ENCODE peak calls at places on chromosome 9, in five cellular contexts. E is PC-3, J is IMR-90, A is MM.1S, R is HCT116. C is an unnamed sample.
A peak's percentile ranks its signal among the peaks of the same experiment; 100 is the strongest.

GRCh38 chr9:121367651-121368510 is 2.2 kb downstream of the STOM start:
- DNase-seq in E (no peak), J (no peak), A (no peak), R (no peak), C (no peak)

GRCh38 chr9:127763918-127764384 is 14.5 kb downstream of the SH2D3C start:
- DNase-seq in E (no peak), J (no peak), A (no peak), R (no peak), C (peak; percentile 51)

GRCh38 chr9:22654833-22655232 is 208.2 kb downstream of the DMRTA1 start:
- DNase-seq in E (no peak), J (no peak), A (no peak), R (no peak), C (no peak)

GRCh38 chr9:18441245-18441644 is 32.7 kb upstream of the ADAMTSL1 start:
- DNase-seq in E (no peak), J (peak; percentile 63), A (no peak), R (no peak), C (no peak)

GRCh38 chr9:114285166-114285867 is 37.6 kb upstream of the ORM1 start:
- DNase-seq in E (peak; percentile 73), J (peak; percentile 94), A (no peak), R (no peak), C (no peak)

GRCh38 chr9:95363051-95363841 is 45.7 kb upstream of the FANCC start:
- DNase-seq in E (no peak), J (peak; percentile 33), A (no peak), R (no peak), C (no peak)

GRCh38 chr9:127979333-127980055 is 1.3 kb downstream of the EEIG1 start:
- DNase-seq in E (peak; percentile 42), J (peak; percentile 29), A (peak; percentile 79), R (no peak), C (peak; percentile 84)

GRCh38 chr9:125747053-125747764 is at the start of gene PBX3:
- DNase-seq in E (peak; percentile 17), J (no peak), A (peak; percentile 53), R (no peak), C (peak; percentile 73)

GRCh38 chr9:136153381-136154065 is 34.8 kb upstream of the TMEM250 start:
- DNase-seq in E (no peak), J (no peak), A (no peak), R (no peak), C (no peak)

GRCh38 chr9:93184439-93185221 is 691 bp downstream of the WNK2 start:
- DNase-seq in E (peak; percentile 10), J (no peak), A (no peak), R (no peak), C (no peak)

GRCh38 chr9:81430727-81431126 is 258.6 kb downstream of the TLE1 start:
- DNase-seq in E (peak; percentile 61), J (peak; percentile 72), A (no peak), R (no peak), C (no peak)

GRCh38 chr9:134158753-134159392 is 5.5 kb downstream of the RNU6ATAC start:
- DNase-seq in E (no peak), J (no peak), A (no peak), R (no peak), C (no peak)

GRCh38 chr9:127982912-127983311 is 2.1 kb upstream of the EEIG1 start:
- DNase-seq in E (no peak), J (no peak), A (no peak), R (no peak), C (peak; percentile 47)

GRCh38 chr9:125913551-125913950 is 166.4 kb downstream of the PBX3 start:
- DNase-seq in E (no peak), J (no peak), A (no peak), R (no peak), C (no peak)

GRCh38 chr9:976258-976804 is at the start of gene DMRT3:
- DNase-seq in E (no peak), J (no peak), A (peak; percentile 14), R (no peak), C (no peak)

GRCh38 chr9:3181049-3181953 is 337.4 kb upstream of the PUM3 start:
- DNase-seq in E (peak; percentile 48), J (no peak), A (peak; percentile 87), R (no peak), C (peak; percentile 2)

GRCh38 chr9:93464395-93464794 is 11.0 kb upstream of the FAM120AOS start:
- DNase-seq in E (no peak), J (no peak), A (no peak), R (no peak), C (peak; percentile 74)

GRCh38 chr9:133779516-133780403 is 41.6 kb upstream of the SARDH start:
- DNase-seq in E (no peak), J (no peak), A (no peak), R (no peak), C (no peak)

GRCh38 chr9:32395483-32396216 is 11.2 kb downstream of the ACO1 start:
- DNase-seq in E (peak; percentile 56), J (peak; percentile 98), A (no peak), R (no peak), C (no peak)

GRCh38 chr9:113221800-113222481 is 597 bp downstream of the SLC31A1 start:
- DNase-seq in E (peak; percentile 3), J (no peak), A (no peak), R (no peak), C (peak; percentile 14)

GRCh38 chr9:88388886-88389617 is 808 bp downstream of the SPIN1 start:
- DNase-seq in E (peak; percentile 53), J (peak; percentile 76), A (peak; percentile 14), R (peak; percentile 15), C (peak; percentile 53)

GRCh38 chr9:134066546-134066922 is 1.3 kb downstream of the BRD3 start:
- DNase-seq in E (no peak), J (peak; percentile 29), A (no peak), R (no peak), C (peak; percentile 31)

GRCh38 chr9:125493384-125493783 is 213.6 kb downstream of the MAPKAP1 start:
- DNase-seq in E (no peak), J (no peak), A (no peak), R (no peak), C (no peak)

GRCh38 chr9:82436480-82436879 is 447.9 kb downstream of the SPATA31D1 start:
- DNase-seq in E (peak; percentile 62), J (peak; percentile 41), A (no peak), R (no peak), C (no peak)

GRCh38 chr9:125646222-125647100 is 60.5 kb downstream of the MAPKAP1 start:
- DNase-seq in E (no peak), J (no peak), A (peak; percentile 63), R (no peak), C (peak; percentile 48)

GRCh38 chr9:124694394-124695279 is 76.5 kb downstream of the NR6A1 start:
- DNase-seq in E (no peak), J (no peak), A (no peak), R (no peak), C (no peak)

GRCh38 chr9:87703636-87704276 is 22.2 kb upstream of the CTSL start:
- DNase-seq in E (peak; percentile 40), J (no peak), A (no peak), R (no peak), C (no peak)

GRCh38 chr9:111148994-111149759 is 110.9 kb upstream of the LPAR1 start:
- DNase-seq in E (peak; percentile 19), J (no peak), A (no peak), R (peak; percentile 3), C (no peak)

GRCh38 chr9:3740690-3741419 is 215.1 kb upstream of the RFX3 start:
- DNase-seq in E (peak; percentile 79), J (peak; percentile 10), A (no peak), R (no peak), C (no peak)

GRCh38 chr9:98192503-98193335 is at the start of gene CORO2A:
- DNase-seq in E (peak; percentile 67), J (peak; percentile 63), A (peak; percentile 72), R (peak; percentile 33), C (peak; percentile 69)

GRCh38 chr9:133632806-133633680 is 3.1 kb upstream of the DBH start:
- DNase-seq in E (no peak), J (no peak), A (no peak), R (no peak), C (no peak)

GRCh38 chr9:121698627-121699270 is 47.3 kb downstream of the DAB2IP start:
- DNase-seq in E (peak; percentile 12), J (no peak), A (no peak), R (no peak), C (peak; percentile 16)

GRCh38 chr9:21434202-21435014 is 5.8 kb upstream of the IFNA1 start:
- DNase-seq in E (peak; percentile 83), J (peak; percentile 73), A (peak; percentile 55), R (peak; percentile 63), C (peak; percentile 57)

GRCh38 chr9:119793272-119793671 is 424.0 kb upstream of the BRINP1 start:
- DNase-seq in E (no peak), J (no peak), A (no peak), R (no peak), C (no peak)

GRCh38 chr9:126149661-126150060 is 177.0 kb upstream of the MVB12B start:
- DNase-seq in E (no peak), J (no peak), A (no peak), R (no peak), C (no peak)

GRCh38 chr9:33309903-33310302 is 19.6 kb downstream of the NFX1 start:
- DNase-seq in E (no peak), J (peak; percentile 45), A (no peak), R (no peak), C (no peak)

GRCh38 chr9:136100700-136101614 is 5.9 kb upstream of the NACC2 start:
- DNase-seq in E (peak; percentile 23), J (no peak), A (no peak), R (no peak), C (peak; percentile 48)

GRCh38 chr9:70947086-70947485 is 174.3 kb downstream of the TRPM3 start:
- DNase-seq in E (no peak), J (peak; percentile 27), A (no peak), R (no peak), C (no peak)

GRCh38 chr9:122192261-122192875 is 32.7 kb downstream of the MORN5 start:
- DNase-seq in E (no peak), J (no peak), A (peak; percentile 30), R (no peak), C (no peak)

GRCh38 chr9:13209498-13209897 is 70.0 kb downstream of the MPDZ start:
- DNase-seq in E (no peak), J (no peak), A (no peak), R (no peak), C (no peak)
- TF ChIP-seq CTCF in E (no peak), J (no peak), A (no peak), R (no peak), C (no peak)

GRCh38 chr9:75422939-75423522 is 334.7 kb downstream of the OSTF1 start:
- DNase-seq in E (no peak), J (no peak), A (peak; percentile 63), R (no peak), C (no peak)
- H2AFZ ChIP-seq in E (no peak overlapping the region), J (no peak overlapping the region), A (peak overlapping the region; percentile 27), R (no peak overlapping the region), C (no peak overlapping the region)

DNA sequence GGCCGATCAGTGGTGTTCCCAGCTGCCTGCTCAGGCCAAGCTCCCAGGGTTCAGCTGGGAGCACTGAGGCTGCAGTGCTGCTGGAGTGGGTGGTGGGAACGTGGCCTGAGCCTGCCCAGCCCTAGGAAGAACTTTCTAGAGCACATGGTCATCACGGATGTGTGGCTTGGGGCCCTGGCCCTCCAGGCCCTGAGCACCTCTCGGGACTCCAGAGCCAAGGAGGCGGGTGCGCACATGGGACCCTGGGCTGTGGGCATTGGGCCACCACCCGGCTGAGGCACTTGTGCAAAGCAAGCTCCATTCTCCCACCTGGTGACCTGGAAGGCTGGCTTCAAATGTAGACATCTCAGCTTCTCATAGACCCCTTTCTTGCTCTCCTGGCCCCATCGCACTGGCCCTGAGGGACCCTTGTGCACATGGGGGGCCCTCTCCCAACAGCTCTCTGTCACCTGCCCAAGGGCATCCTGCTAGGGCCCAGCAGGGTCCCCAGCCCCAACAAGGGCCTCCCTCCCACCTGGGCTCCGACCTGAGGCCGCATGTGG is 17.4 kb upstream of the NRARP start:
- DNase-seq in E (no peak), J (no peak), A (no peak), R (no peak), C (no peak)
- TF ChIP-seq CTCF in E (no peak), J (no peak), A (no peak), R (no peak), C (no peak)

GRCh38 chr9:34612788-34613390 is 992 bp upstream of the RPP25L start:
- DNase-seq in E (peak; percentile 74), J (peak; percentile 67), A (peak; percentile 77), R (peak; percentile 54), C (peak; percentile 86)
- H2AFZ ChIP-seq in E (peak overlapping the region; percentile 88), J (peak overlapping the region; percentile 87), A (peak overlapping the region; percentile 76), R (peak overlapping the region; percentile 92), C (peak overlapping the region; percentile 65)